ENCODE peak calls at places on chromosomes 3 and 15, in seven cellular contexts. Q, E, C, Y, G, K and O are unnamed samples.

GRCh38 chr15:80242132-80242769 is 9.8 kb downstream of the CTXND1 start:
- DNase-seq in Q (no peak), E (peak; percentile 60), C (no peak), Y (peak; percentile 89), G (peak; percentile 11), K (no peak), O (peak; percentile 28)

GRCh38 chr3:150844484-150844883 is 60.8 kb downstream of the MINDY4B start:
- DNase-seq in Q (no peak), E (no peak), C (no peak), Y (no peak), G (no peak), K (no peak), O (no peak)

GRCh38 chr3:14772533-14773138 is 46.1 kb upstream of the FGD5 start:
- DNase-seq in Q (no peak), E (no peak), C (no peak), Y (no peak), G (no peak), K (no peak), O (no peak)

GRCh38 chr3:107045791-107046190 is 331.4 kb upstream of the CCDC54 start:
- DNase-seq in Q (no peak), E (no peak), C (no peak), Y (no peak), G (no peak), K (no peak), O (no peak)

GRCh38 chr3:5122741-5123706 is 932 bp downstream of the ARL8B start:
- DNase-seq in Q (peak; percentile 23), E (peak; percentile 64), C (peak; percentile 19), Y (no peak), G (peak; percentile 86), K (no peak), O (no peak)

GRCh38 chr3:143835312-143835711 is 13.0 kb downstream of the SLC9A9 start:
- DNase-seq in Q (no peak), E (no peak), C (no peak), Y (no peak), G (no peak), K (no peak), O (no peak)

GRCh38 chr15:61081028-61081322 is 148.1 kb downstream of the RORA start:
- DNase-seq in Q (no peak), E (no peak), C (no peak), Y (no peak), G (no peak), K (no peak), O (no peak)

GRCh38 chr15:79248183-79248582 is 34.3 kb upstream of the ANKRD34C start:
- DNase-seq in Q (no peak), E (no peak), C (no peak), Y (no peak), G (no peak), K (no peak), O (no peak)

GRCh38 chr3:127441764-127442163 is 148.8 kb downstream of the TPRA1 start:
- DNase-seq in Q (no peak), E (no peak), C (no peak), Y (no peak), G (no peak), K (no peak), O (no peak)

GRCh38 chr15:91887321-91887720 is 33.8 kb downstream of the SLCO3A1 start:
- DNase-seq in Q (no peak), E (no peak), C (peak; percentile 55), Y (no peak), G (no peak), K (no peak), O (no peak)

GRCh38 chr3:107798381-107798780 is 275.6 kb downstream of the BBX start:
- DNase-seq in Q (no peak), E (no peak), C (no peak), Y (no peak), G (no peak), K (no peak), O (no peak)

GRCh38 chr3:190826018-190826417 is 36.5 kb downstream of the GMNC start:
- DNase-seq in Q (no peak), E (no peak), C (no peak), Y (no peak), G (no peak), K (no peak), O (no peak)

GRCh38 chr3:15205934-15206661 is at the start of gene CAPN7:
- DNase-seq in Q (peak; percentile 95), E (peak; percentile 97), C (peak; percentile 96), Y (peak; percentile 96), G (peak; percentile 93), K (no peak), O (peak; percentile 85)

GRCh38 chr3:144437989-144438388 is 466.4 kb downstream of the DIPK2A start:
- DNase-seq in Q (no peak), E (no peak), C (no peak), Y (no peak), G (no peak), K (no peak), O (no peak)

GRCh38 chr3:37668831-37669610 is 192.7 kb upstream of the CTDSPL start:
- DNase-seq in Q (no peak), E (no peak), C (peak; percentile 51), Y (peak; percentile 88), G (no peak), K (no peak), O (no peak)

GRCh38 chr3:42742688-42743087 is 30.4 kb downstream of the CCDC13 start:
- DNase-seq in Q (no peak), E (no peak), C (no peak), Y (no peak), G (no peak), K (no peak), O (no peak)

GRCh38 chr15:93247466-93248121 is 158.6 kb upstream of the RGMA start:
- DNase-seq in Q (no peak), E (no peak), C (no peak), Y (peak; percentile 89), G (no peak), K (no peak), O (no peak)

GRCh38 chr3:32948625-32949445 is 2.6 kb upstream of the CCR4 start:
- DNase-seq in Q (no peak), E (no peak), C (no peak), Y (peak; percentile 66), G (no peak), K (no peak), O (no peak)

GRCh38 chr15:42650208-42651066 is 75.0 kb downstream of the STARD9 start:
- DNase-seq in Q (peak; percentile 20), E (peak; percentile 71), C (peak; percentile 28), Y (no peak), G (peak; percentile 77), K (peak; percentile 77), O (peak; percentile 61)

GRCh38 chr15:46766021-46766420 is 951.3 kb upstream of the SEMA6D start:
- DNase-seq in Q (no peak), E (no peak), C (no peak), Y (no peak), G (no peak), K (no peak), O (no peak)

DNA sequence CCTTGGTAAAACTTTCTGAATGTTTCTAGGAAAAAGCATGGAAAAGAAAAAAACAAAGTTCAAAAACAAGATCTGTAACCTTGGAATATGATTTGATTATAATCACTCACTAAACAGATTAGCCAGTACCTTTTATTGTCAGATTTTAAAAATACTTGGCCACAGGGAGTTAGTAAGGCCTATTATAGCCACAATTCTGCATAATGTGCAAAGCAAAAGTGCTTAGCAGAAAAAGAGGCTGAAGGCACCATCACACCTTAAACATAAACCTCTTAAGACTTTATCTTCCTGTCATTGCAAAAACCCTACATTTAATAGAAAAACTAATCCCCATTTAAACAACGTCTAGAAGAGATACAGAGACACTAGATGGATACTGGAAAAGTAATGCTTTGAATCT is 41.8 kb downstream of the CHSY1 start:
- DNase-seq in Q (no peak), E (no peak), C (no peak), Y (no peak), G (no peak), K (no peak), O (no peak)
- H3K27ac ChIP-seq in Q (no peak overlapping the region), E (no peak overlapping the region), C (peak overlapping the region; percentile 45), Y (peak overlapping the region; percentile 16), G (no peak overlapping the region), K (no peak overlapping the region), O (no peak overlapping the region)

GRCh38 chr15:98428253-98428989 is 219.9 kb upstream of the IGF1R start:
- DNase-seq in Q (peak; percentile 29), E (peak; percentile 76), C (peak; percentile 71), Y (no peak), G (peak; percentile 54), K (no peak), O (peak; percentile 48)
- H3K27ac ChIP-seq in Q (no peak overlapping the region), E (no peak overlapping the region), C (peak overlapping the region; percentile 24), Y (peak overlapping the region; percentile 78), G (no peak overlapping the region), K (no peak overlapping the region), O (no peak overlapping the region)

GRCh38 chr15:75649045-75649761 is 1.5 kb downstream of the SNX33 start:
- DNase-seq in Q (no peak), E (no peak), C (no peak), Y (no peak), G (no peak), K (no peak), O (no peak)

GRCh38 chr15:75650908-75651809 is 3.4 kb downstream of the SNX33 start:
- DNase-seq in Q (no peak), E (peak; percentile 89), C (peak; percentile 77), Y (no peak), G (peak; percentile 71), K (no peak), O (no peak)

GRCh38 chr15:75648156-75649000 is 666 bp downstream of the SNX33 start:
- DNase-seq in Q (no peak), E (peak; percentile 65), C (peak; percentile 50), Y (no peak), G (peak; percentile 74), K (no peak), O (no peak)

GRCh38 chr15:75651810-75652543 is 4.3 kb downstream of the SNX33 start:
- DNase-seq in Q (no peak), E (no peak), C (no peak), Y (no peak), G (no peak), K (no peak), O (no peak)

GRCh38 chr15:75649848-75650247 is 2.1 kb downstream of the SNX33 start:
- DNase-seq in Q (no peak), E (no peak), C (no peak), Y (no peak), G (no peak), K (no peak), O (no peak)
- H3K27ac ChIP-seq in Q (no peak overlapping the region), E (peak overlapping the region; percentile 9), C (peak overlapping the region; percentile 98), Y (peak overlapping the region; percentile 21), G (no peak overlapping the region), K (no peak overlapping the region), O (peak overlapping the region; percentile 3)

GRCh38 chr3:148923592-148923991 is 58.5 kb downstream of the CPA3 start:
- DNase-seq in Q (no peak), E (no peak), C (no peak), Y (no peak), G (no peak), K (no peak), O (no peak)

GRCh38 chr3:148925841-148926240 is 60.7 kb downstream of the CPA3 start:
- DNase-seq in Q (no peak), E (no peak), C (no peak), Y (no peak), G (no peak), K (no peak), O (no peak)

GRCh38 chr3:148924572-148924971 is 59.5 kb downstream of the CPA3 start:
- DNase-seq in Q (no peak), E (no peak), C (no peak), Y (no peak), G (peak; percentile 79), K (no peak), O (no peak)

DNA sequence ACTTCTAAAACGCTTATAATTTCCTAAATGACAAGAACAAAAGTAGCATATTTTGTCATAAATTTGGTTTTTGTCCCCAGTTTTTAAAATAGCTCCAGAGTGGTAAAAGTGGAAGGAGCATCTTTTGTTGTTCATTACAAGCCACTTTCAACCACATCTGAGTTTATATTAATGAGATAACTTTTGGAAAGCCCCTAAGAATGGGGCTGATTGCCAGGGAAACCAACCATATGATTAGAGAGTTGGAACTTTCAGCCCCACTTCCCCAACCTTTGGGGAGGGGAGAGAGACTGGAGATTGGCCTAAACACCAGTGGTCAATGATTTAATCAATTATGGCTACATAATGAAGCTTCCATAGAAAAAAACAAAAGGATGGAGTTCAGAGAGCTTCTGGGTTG is 57.4 kb downstream of the CPA3 start:
- DNase-seq in Q (no peak), E (no peak), C (no peak), Y (no peak), G (no peak), K (no peak), O (no peak)
- H3K27ac ChIP-seq in Q (no peak overlapping the region), E (no peak overlapping the region), C (no peak overlapping the region), Y (no peak overlapping the region), G (no peak overlapping the region), K (no peak overlapping the region), O (no peak overlapping the region)